ENCODE peak calls at places on chromosomes 12 and 14, in four cellular contexts. One of them, this sample, is unnamed.

GRCh38 chr12:50932787-50933280 is 19.5 kb upstream of the HIGD1C start:
- DNase-seq in heart left ventricle: no peak
- DNase-seq in fibroblast of lung: no peak
- DNase-seq in Peyer's patch: no peak
- DNase-seq in this sample: peak

GRCh38 chr12:45674583-45674982 is 54.9 kb upstream of the ARID2 start:
- DNase-seq in heart left ventricle: peak
- DNase-seq in fibroblast of lung: peak
- DNase-seq in Peyer's patch: no peak
- DNase-seq in this sample: peak

GRCh38 chr12:104520242-104520900 is 63.6 kb downstream of the CHST11 start:
- DNase-seq in heart left ventricle: no peak
- DNase-seq in fibroblast of lung: no peak
- DNase-seq in Peyer's patch: no peak
- DNase-seq in this sample: peak

GRCh38 chr12:123991402-123991951 is 18.5 kb downstream of the ZNF664 start:
- DNase-seq in heart left ventricle: no peak
- DNase-seq in fibroblast of lung: no peak
- DNase-seq in Peyer's patch: no peak
- DNase-seq in this sample: no peak

GRCh38 chr12:64681200-64682052 is 71.1 kb downstream of the RASSF3 start:
- DNase-seq in heart left ventricle: no peak
- DNase-seq in fibroblast of lung: no peak
- DNase-seq in Peyer's patch: no peak
- DNase-seq in this sample: no peak

GRCh38 chr14:66459603-66460002 is 26.6 kb upstream of the CCDC196 start:
- DNase-seq in heart left ventricle: no peak
- DNase-seq in fibroblast of lung: no peak
- DNase-seq in Peyer's patch: no peak
- DNase-seq in this sample: no peak

GRCh38 chr12:57452181-57452936 is 2.7 kb upstream of the INHBE start:
- DNase-seq in heart left ventricle: peak
- DNase-seq in fibroblast of lung: peak
- DNase-seq in Peyer's patch: no peak
- DNase-seq in this sample: peak

GRCh38 chr12:77833329-77833728 is 2.6 kb downstream of the NAV3 start:
- DNase-seq in heart left ventricle: no peak
- DNase-seq in fibroblast of lung: no peak
- DNase-seq in Peyer's patch: no peak
- DNase-seq in this sample: no peak

GRCh38 chr12:124098101-124098757 is 125.2 kb downstream of the ZNF664 start:
- DNase-seq in heart left ventricle: no peak
- DNase-seq in fibroblast of lung: no peak
- DNase-seq in Peyer's patch: no peak
- DNase-seq in this sample: no peak

GRCh38 chr14:62077676-62078261 is 315.5 kb downstream of the SNAPC1 start:
- DNase-seq in heart left ventricle: no peak
- DNase-seq in fibroblast of lung: no peak
- DNase-seq in Peyer's patch: no peak
- DNase-seq in this sample: no peak

GRCh38 chr14:40985584-40985983 is 621.1 kb upstream of the LRFN5 start:
- DNase-seq in heart left ventricle: no peak
- DNase-seq in fibroblast of lung: no peak
- DNase-seq in Peyer's patch: no peak
- DNase-seq in this sample: no peak

GRCh38 chr12:130879781-130880389 is 8.0 kb downstream of the RAN start:
- DNase-seq in heart left ventricle: no peak
- DNase-seq in fibroblast of lung: no peak
- DNase-seq in Peyer's patch: no peak
- DNase-seq in this sample: no peak

GRCh38 chr12:47752552-47752951 is 6.1 kb downstream of the RAPGEF3 start:
- DNase-seq in heart left ventricle: no peak
- DNase-seq in fibroblast of lung: peak
- DNase-seq in Peyer's patch: no peak
- DNase-seq in this sample: no peak

GRCh38 chr12:52235001-52235760 is 2.1 kb downstream of the KRT7 start:
- DNase-seq in heart left ventricle: no peak
- DNase-seq in fibroblast of lung: no peak
- DNase-seq in Peyer's patch: no peak
- DNase-seq in this sample: no peak

GRCh38 chr14:52391866-52392600 is 77.9 kb downstream of the PTGER2 start:
- DNase-seq in heart left ventricle: no peak
- DNase-seq in fibroblast of lung: peak
- DNase-seq in Peyer's patch: no peak
- DNase-seq in this sample: peak

DNA sequence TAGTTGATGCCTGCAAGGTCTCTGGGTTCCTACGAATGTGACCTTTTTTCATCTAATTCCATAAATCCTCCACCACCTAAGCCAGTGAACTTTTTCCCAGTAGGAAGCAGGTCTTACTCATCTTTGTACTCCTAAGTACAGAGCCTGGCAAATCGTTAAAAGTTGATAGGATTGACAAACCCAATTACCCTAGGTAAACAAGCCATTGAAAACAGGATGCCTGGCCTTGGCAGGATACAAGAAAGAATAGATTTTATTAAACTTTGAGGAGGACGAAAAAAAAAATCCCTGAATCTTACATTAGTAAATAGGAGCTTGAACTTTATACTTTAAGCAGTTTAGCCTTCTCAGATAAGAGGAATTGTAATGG is 5.6 kb downstream of the TBPL2 start:
- DNase-seq in heart left ventricle: no peak
- DNase-seq in fibroblast of lung: no peak
- DNase-seq in Peyer's patch: no peak
- DNase-seq in this sample: no peak
- TF ChIP-seq CTCF in heart left ventricle: no peak
- TF ChIP-seq CTCF in fibroblast of lung: no peak
- TF ChIP-seq CTCF in Peyer's patch: no peak
- TF ChIP-seq CTCF in this sample: no peak

DNA sequence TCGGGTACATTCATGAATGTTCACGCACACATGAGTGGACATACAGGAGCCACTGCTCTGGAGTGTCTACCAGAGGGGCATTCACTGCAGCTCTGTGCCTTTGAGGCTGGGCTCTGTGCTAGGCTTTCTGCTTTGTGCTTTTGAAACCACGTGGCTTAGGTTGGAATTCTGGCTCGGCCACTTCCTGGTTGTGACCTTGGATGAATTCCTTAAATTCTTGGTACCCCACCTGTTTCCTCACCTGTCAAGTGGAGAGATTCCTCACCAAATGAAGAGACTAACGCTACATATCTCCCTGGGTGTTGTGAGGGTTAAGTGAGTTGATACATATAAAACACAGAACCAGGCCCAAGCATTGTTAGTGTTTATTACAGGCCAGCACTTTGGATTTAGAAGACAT is 842.8 kb downstream of the VRK1 start:
- DNase-seq in heart left ventricle: no peak
- DNase-seq in fibroblast of lung: no peak
- DNase-seq in Peyer's patch: no peak
- DNase-seq in this sample: no peak
- H3K4me3 ChIP-seq in heart left ventricle: no peak
- H3K4me3 ChIP-seq in fibroblast of lung: no peak
- H3K4me3 ChIP-seq in Peyer's patch: no peak
- H3K4me3 ChIP-seq in this sample: no peak

DNA sequence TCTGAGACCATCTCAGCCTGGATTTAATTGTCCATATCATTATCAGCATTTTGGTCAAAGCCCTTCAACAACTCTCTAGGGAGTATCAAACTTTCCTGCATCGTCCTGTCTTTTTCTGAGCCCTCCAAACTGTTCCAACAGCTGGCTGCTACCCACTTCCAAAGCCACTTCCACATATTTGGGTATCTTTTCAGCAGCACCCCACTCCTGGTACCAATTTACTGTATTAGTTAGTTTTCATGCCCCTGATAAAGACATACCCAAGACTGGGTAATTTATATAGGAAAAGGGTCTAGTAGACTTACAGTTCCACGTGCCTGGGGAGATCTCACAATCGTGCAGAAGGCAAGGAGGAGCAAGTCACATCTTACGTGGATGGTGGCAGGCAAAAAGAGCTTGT is 33.1 kb upstream of the YBX3 start:
- DNase-seq in heart left ventricle: no peak
- DNase-seq in fibroblast of lung: no peak
- DNase-seq in Peyer's patch: no peak
- DNase-seq in this sample: no peak
- TF ChIP-seq CTCF in heart left ventricle: no peak
- TF ChIP-seq CTCF in fibroblast of lung: no peak
- TF ChIP-seq CTCF in Peyer's patch: no peak
- TF ChIP-seq CTCF in this sample: no peak

DNA sequence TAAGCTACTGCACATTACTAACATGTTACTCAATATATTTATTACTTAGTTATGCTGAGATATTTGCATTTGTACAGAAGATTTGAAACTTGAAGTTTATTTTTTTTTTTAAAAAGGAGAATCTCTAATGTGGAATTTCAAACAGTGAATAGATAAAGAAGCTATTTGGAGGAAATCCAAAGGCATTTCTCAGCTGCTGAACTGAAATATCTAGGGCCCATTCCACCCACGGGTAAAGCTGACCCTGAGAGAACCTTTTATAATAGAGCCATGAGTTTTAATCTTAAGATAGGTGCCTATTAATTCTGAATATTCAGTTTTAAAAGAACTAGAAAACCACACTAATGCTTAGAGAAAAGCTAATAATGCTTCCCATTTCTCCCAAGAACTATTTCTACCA is 225.4 kb upstream of the CAND1 start:
- DNase-seq in heart left ventricle: no peak
- DNase-seq in fibroblast of lung: no peak
- DNase-seq in Peyer's patch: no peak
- DNase-seq in this sample: no peak
- H3K4me3 ChIP-seq in heart left ventricle: no peak
- H3K4me3 ChIP-seq in fibroblast of lung: no peak
- H3K4me3 ChIP-seq in Peyer's patch: no peak
- H3K4me3 ChIP-seq in this sample: no peak

GRCh38 chr12:3964404-3964803 is 91.2 kb upstream of the PARP11 start:
- DNase-seq in heart left ventricle: no peak
- DNase-seq in fibroblast of lung: no peak
- DNase-seq in Peyer's patch: no peak
- DNase-seq in this sample: no peak
- TF ChIP-seq CTCF in heart left ventricle: peak
- TF ChIP-seq CTCF in fibroblast of lung: no peak
- TF ChIP-seq CTCF in Peyer's patch: peak
- TF ChIP-seq CTCF in this sample: no peak

GRCh38 chr14:49957089-49957852 is 64.4 kb downstream of the ARF6 start:
- DNase-seq in heart left ventricle: no peak
- DNase-seq in fibroblast of lung: no peak
- DNase-seq in Peyer's patch: no peak
- DNase-seq in this sample: no peak

GRCh38 chr14:49959822-49960408 is 67.0 kb downstream of the ARF6 start:
- DNase-seq in heart left ventricle: no peak
- DNase-seq in fibroblast of lung: no peak
- DNase-seq in Peyer's patch: no peak
- DNase-seq in this sample: no peak

GRCh38 chr14:49960453-49960852 is 67.6 kb downstream of the ARF6 start:
- DNase-seq in heart left ventricle: no peak
- DNase-seq in fibroblast of lung: no peak
- DNase-seq in Peyer's patch: no peak
- DNase-seq in this sample: no peak

GRCh38 chr14:49962616-49963015 is 69.7 kb downstream of the ARF6 start:
- DNase-seq in heart left ventricle: no peak
- DNase-seq in fibroblast of lung: no peak
- DNase-seq in Peyer's patch: no peak
- DNase-seq in this sample: peak

DNA sequence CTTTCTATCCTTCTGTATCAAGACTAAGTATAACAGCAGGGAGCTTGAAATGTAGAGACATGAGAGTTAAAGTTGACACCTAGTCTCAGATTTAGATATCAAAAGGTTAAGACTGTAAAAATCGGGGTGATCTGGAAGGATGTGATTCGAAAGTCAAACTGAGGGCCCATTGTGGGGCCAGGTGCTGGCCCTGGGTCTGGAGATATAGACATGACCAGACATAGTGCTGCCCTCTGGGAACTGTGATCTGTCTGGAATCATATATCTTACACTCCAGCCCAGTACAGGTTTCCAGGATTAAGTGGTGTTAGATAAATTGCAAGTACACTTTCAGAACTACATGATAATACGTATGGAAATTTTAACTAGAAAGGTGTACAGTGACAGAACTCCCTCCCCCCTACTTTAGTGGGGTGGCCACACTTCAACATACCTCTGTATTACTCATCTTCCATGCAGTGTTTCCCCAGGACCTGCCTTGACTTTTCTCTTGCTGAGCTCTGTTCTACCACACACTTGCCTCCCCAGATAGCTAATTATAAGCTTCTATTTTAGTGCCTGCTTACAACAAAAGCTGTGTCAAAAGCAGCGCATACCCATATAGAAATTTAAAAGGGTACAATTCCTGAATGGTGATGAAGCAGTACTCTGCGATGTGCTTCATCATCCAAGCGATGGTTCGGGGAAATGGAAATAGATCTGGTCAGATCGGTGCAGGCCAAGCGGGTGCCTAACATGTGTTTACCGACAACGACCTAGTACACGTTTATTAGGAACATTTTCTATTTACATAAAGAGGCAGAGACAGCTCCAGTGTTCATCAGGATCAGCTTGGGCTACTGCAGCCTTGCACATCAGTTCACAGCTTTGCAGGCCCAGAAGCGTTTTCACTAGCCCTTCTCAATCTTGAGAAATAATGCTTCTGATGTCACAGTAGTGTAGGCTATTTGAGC is 68.7 kb downstream of the ARF6 start:
- DNase-seq in heart left ventricle: no peak
- DNase-seq in fibroblast of lung: no peak
- DNase-seq in Peyer's patch: no peak
- DNase-seq in this sample: peak
- H3K4me3 ChIP-seq in heart left ventricle: no peak
- H3K4me3 ChIP-seq in fibroblast of lung: no peak
- H3K4me3 ChIP-seq in Peyer's patch: no peak
- H3K4me3 ChIP-seq in this sample: no peak

This sample was measured in choroid plexus epithelial cell.